ENCODE peak calls at places on chromosomes 1 and 21, in four cellular contexts. K is HepG2, U is K562, W is GM12878. Z is an unnamed sample.

GRCh38 chr1:162755306-162755705 is 35.2 kb upstream of the HSD17B7 start:
- DNase-seq in W (no peak), U (no peak), K (no peak), Z (no peak)

GRCh38 chr1:232988572-232989040 is 38.2 kb downstream of the NTPCR start:
- DNase-seq in U (no peak), K (no peak), W (no peak), Z (no peak)

GRCh38 chr1:16226495-16227179 is 10.3 kb downstream of the CPLANE2 start:
- DNase-seq in K (no peak), W (no peak), U (no peak), Z (peak; percentile 94)

GRCh38 chr1:2451744-2452582 is 24.1 kb upstream of the PLCH2 start:
- DNase-seq in W (no peak), K (peak; percentile 42), U (no peak), Z (no peak)

GRCh38 chr1:116878804-116879477 is 30.8 kb upstream of the PTGFRN start:
- DNase-seq in K (no peak), U (peak; percentile 47), W (peak; percentile 61), Z (peak; percentile 54)

GRCh38 chr21:41865002-41865777 is 14.0 kb downstream of the PRDM15 start:
- DNase-seq in U (peak; percentile 49), K (no peak), W (peak; percentile 80), Z (no peak)

GRCh38 chr1:226779536-226779935 is 40.5 kb upstream of the ITPKB start:
- DNase-seq in K (no peak), U (no peak), W (no peak), Z (no peak)

GRCh38 chr1:117754061-117754969 is 148.5 kb downstream of the TENT5C start:
- DNase-seq in K (peak; percentile 50), W (no peak), U (peak; percentile 62), Z (peak; percentile 13)

GRCh38 chr1:156140879-156141707 is 12.3 kb upstream of the SEMA4A start:
- DNase-seq in K (no peak), W (no peak), U (peak; percentile 68), Z (peak; percentile 98)

GRCh38 chr1:211549092-211549749 is 29.7 kb downstream of the SLC30A1 start:
- DNase-seq in U (no peak), K (no peak), W (no peak), Z (no peak)

GRCh38 chr1:12462586-12462985 is 155.4 kb downstream of the DHRS3 start:
- DNase-seq in W (no peak), U (no peak), K (no peak), Z (no peak)

GRCh38 chr1:60415696-60416095 is 342.1 kb upstream of the C1orf87 start:
- DNase-seq in W (no peak), U (no peak), K (no peak), Z (no peak)

GRCh38 chr1:85048296-85049064 is at the start of gene MCOLN3:
- DNase-seq in U (peak; percentile 16), W (no peak), K (no peak), Z (peak; percentile 75)

GRCh38 chr1:2587071-2587859 is 688 bp downstream of the PRXL2B start:
- DNase-seq in U (no peak), W (no peak), K (no peak), Z (no peak)

GRCh38 chr1:218817747-218818146 is 355.9 kb upstream of the LYPLAL1 start:
- DNase-seq in W (no peak), U (no peak), K (no peak), Z (no peak)

GRCh38 chr1:70528591-70529333 is 117.7 kb downstream of the CTH start:
- DNase-seq in K (peak; percentile 13), W (no peak), U (peak; percentile 35), Z (no peak)

GRCh38 chr1:21024918-21025317 is 151.8 kb downstream of the EIF4G3 start:
- DNase-seq in K (no peak), U (no peak), W (no peak), Z (no peak)

GRCh38 chr1:198876371-198876871 is 237.6 kb downstream of the PTPRC start:
- DNase-seq in K (no peak), U (no peak), W (no peak), Z (no peak)

GRCh38 chr1:245091818-245092637 is 62.8 kb upstream of the KIF26B start:
- DNase-seq in W (no peak), K (peak; percentile 84), U (peak; percentile 36), Z (no peak)

GRCh38 chr1:87367549-87367948 is 38.9 kb downstream of the LMO4 start:
- DNase-seq in K (no peak), W (no peak), U (no peak), Z (no peak)

GRCh38 chr1:91501527-91501859 is 842 bp downstream of the CDC7 start:
- DNase-seq in U (no peak), K (no peak), W (no peak), Z (no peak)

GRCh38 chr1:23634840-23635642 is 56.6 kb upstream of the RPL11 start:
- DNase-seq in K (peak; percentile 53), W (peak; percentile 66), U (peak; percentile 86), Z (no peak)

GRCh38 chr21:43703068-43703880 is 15.7 kb upstream of the PDXK start:
- DNase-seq in U (no peak), W (no peak), K (peak; percentile 57), Z (no peak)

GRCh38 chr1:206551985-206552325 is 44.6 kb downstream of the RASSF5 start:
- DNase-seq in W (no peak), K (no peak), U (no peak), Z (no peak)

GRCh38 chr1:233737341-233737740 is 123.4 kb downstream of the KCNK1 start:
- DNase-seq in U (no peak), K (no peak), W (no peak), Z (no peak)

GRCh38 chr1:115534106-115534505 is 107.7 kb upstream of the VANGL1 start:
- DNase-seq in W (no peak), U (no peak), K (no peak), Z (no peak)

GRCh38 chr1:8077602-8078001 is 51.5 kb upstream of the ERRFI1 start:
- DNase-seq in K (no peak), U (peak; percentile 61), W (no peak), Z (no peak)

GRCh38 chr1:245448858-245449534 is 294.2 kb downstream of the KIF26B start:
- DNase-seq in K (no peak), U (no peak), W (no peak), Z (no peak)

GRCh38 chr21:44520326-44521300 is 19.4 kb downstream of the KRTAP10-1 start:
- DNase-seq in K (no peak), W (no peak), U (no peak), Z (no peak)

GRCh38 chr1:94416901-94417701 is 1.1 kb upstream of the ABCD3 start:
- DNase-seq in W (no peak), U (no peak), K (peak; percentile 91), Z (no peak)

GRCh38 chr1:168861421-168862023 is 132.5 kb upstream of the DPT start:
- DNase-seq in U (no peak), K (peak; percentile 69), W (no peak), Z (no peak)
- TF ChIP-seq SRF in U (no peak), K (no peak), W (no peak), Z (no peak)

GRCh38 chr1:183588827-183589226 is 1.4 kb downstream of the NCF2 start:
- DNase-seq in W (no peak), U (no peak), K (no peak), Z (no peak)

GRCh38 chr1:183592733-183593132 is 2.5 kb upstream of the NCF2 start:
- DNase-seq in U (no peak), K (no peak), W (no peak), Z (no peak)

GRCh38 chr1:183589384-183589783 is 875 bp downstream of the NCF2 start:
- DNase-seq in K (no peak), W (no peak), U (no peak), Z (no peak)

GRCh38 chr1:183589836-183590224 is 429 bp downstream of the NCF2 start:
- DNase-seq in U (no peak), K (no peak), W (no peak), Z (no peak)

DNA sequence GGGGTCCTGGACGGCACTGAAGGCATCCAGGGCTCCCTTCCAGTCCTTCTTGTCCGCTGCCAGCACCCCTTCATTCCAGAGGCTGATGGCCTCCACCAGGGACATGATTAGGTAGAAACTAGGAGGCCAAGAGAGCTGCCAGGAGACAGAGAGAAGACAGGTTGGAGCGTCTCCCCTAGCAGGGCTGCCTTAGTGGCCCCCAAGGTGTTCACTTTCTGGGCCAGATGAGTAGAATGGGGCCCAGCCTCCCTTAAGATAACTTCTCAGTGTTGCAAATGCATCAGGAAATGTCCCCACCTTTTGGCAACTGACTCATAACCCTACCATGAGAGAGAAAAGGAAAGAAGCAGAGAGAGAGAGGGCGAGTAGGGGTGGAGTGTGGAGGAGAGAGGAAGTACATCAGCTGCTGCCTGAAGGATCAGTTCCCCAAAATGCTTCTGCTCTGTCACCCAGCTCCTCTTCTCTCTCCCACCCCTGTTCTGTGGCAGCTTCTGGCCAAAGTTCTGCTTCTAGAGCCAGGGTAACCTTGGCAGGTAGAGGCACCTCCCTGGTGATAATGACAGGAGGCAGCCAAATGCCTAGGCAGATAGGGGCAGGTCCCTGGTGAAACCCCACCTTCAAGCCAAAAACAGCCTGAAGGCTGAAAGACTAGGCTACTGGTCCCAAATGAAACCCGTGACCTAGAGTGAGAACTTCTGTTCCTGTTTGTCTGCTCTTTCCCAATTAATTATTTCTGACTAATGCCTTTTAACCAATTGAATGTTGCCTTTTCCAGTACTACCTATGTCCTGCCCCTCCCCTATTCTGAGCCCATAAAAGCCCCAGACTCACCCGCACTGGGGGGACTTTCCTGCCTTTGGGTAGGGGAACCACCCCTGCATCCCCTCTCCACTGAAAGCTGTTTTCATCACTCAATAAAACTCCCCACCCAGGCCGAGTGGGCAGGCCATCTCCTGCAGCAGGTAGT is at the start of gene NCF2:
- DNase-seq in W (peak; percentile 96), K (no peak), U (no peak), Z (no peak)
- TF ChIP-seq POLR2AphosphoS5 in W (peak; percentile 87), K (no peak), U (no peak), Z (no peak)

GRCh38 chr1:59016390-59016789 is 232.5 kb upstream of the JUN start:
- DNase-seq in K (no peak), U (no peak), W (no peak), Z (no peak)

GRCh38 chr1:59017501-59018231 is 233.8 kb upstream of the JUN start:
- DNase-seq in U (no peak), K (no peak), W (no peak), Z (no peak)

GRCh38 chr1:59013928-59014279 is 230.1 kb upstream of the JUN start:
- DNase-seq in U (no peak), K (no peak), W (no peak), Z (no peak)

GRCh38 chr1:59014827-59015226 is 231.0 kb upstream of the JUN start:
- DNase-seq in W (no peak), K (no peak), U (no peak), Z (no peak)

DNA sequence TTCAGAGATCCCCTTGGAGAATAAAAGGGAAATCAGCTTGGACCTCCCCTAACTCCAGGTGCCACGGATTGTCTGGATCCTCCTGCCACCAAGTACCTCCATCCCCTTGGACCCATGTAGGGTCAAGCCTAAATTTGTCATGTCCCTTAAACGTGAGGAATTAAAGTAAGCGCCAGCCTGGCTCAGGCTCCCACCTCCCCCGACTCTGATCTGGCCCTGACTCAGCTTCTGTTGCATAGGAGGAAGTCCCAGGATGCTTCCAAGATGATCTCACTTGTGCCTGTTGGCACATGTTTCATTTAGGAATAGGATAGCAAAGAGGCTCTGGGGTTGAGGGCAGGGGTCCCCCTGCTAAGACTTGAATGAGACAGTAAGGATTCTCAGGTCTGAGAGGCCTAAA is 231.9 kb upstream of the JUN start:
- DNase-seq in U (no peak), W (no peak), K (no peak), Z (no peak)
- TF ChIP-seq USF2 in U (no peak), W (no peak), K (no peak), Z (no peak)

DNA sequence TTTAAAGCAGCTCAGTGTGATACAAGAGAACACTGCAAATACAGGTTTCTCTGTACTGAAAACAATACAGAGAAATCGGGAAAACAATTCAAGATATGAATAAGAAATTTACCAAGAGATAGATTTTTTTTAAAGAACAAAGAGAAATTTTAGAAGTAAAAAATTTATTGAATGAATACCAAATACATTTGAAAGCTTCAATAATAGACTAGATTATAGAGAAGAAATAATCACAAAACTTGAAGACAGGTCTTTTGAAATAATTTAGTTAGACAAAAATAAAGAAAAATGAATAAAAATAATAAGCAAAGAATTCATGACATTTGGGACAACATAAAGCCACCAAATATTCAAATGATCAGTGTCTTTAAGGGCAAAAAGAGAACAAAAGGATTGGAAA is 13.6 kb upstream of the FMO4 start:
- DNase-seq in W (no peak), K (no peak), U (no peak), Z (no peak)
- TF ChIP-seq SRF in W (no peak), K (no peak), U (no peak), Z (no peak)